ENCODE peak calls at places on chromosomes 2 and 18, in seven cellular contexts. W is uterus, M is right lobe of liver, K is H9, O is IMR-90, Z is vagina, B is hepatocyte. E is an unnamed sample.

GRCh38 chr18:37529863-37530262 is 35.7 kb downstream of the CELF4 start:
- DNase-seq in W (no peak), M (no peak), K (no peak), O (no peak), Z (no peak), B (no peak), E (no peak)

GRCh38 chr2:190449925-190450324 is 41.8 kb downstream of the MFSD6 start:
- DNase-seq in W (no peak), M (no peak), K (no peak), O (no peak), Z (no peak), B (no peak), E (no peak)

GRCh38 chr2:235171511-235172130 is 219.8 kb downstream of the SH3BP4 start:
- DNase-seq in W (no peak), M (no peak), K (no peak), O (peak; percentile 81), Z (no peak), B (peak; percentile 31), E (no peak)

GRCh38 chr2:148177559-148177958 is 156.7 kb downstream of the MBD5 start:
- DNase-seq in W (no peak), M (no peak), K (no peak), O (no peak), Z (no peak), B (no peak), E (no peak)

GRCh38 chr2:44268259-44268649 is 7.0 kb upstream of the SLC3A1 start:
- DNase-seq in W (no peak), M (no peak), K (no peak), O (peak; percentile 41), Z (no peak), B (no peak), E (no peak)

GRCh38 chr2:178361588-178361987 is 89.4 kb downstream of the PRKRA start:
- DNase-seq in W (no peak), M (no peak), K (no peak), O (no peak), Z (no peak), B (no peak), E (no peak)

GRCh38 chr2:189178726-189179606 is 595 bp downstream of the COL5A2 start:
- DNase-seq in W (no peak), M (peak; percentile 28), K (no peak), O (peak; percentile 78), Z (no peak), B (peak; percentile 56), E (no peak)

GRCh38 chr2:236622660-236623059 is 53.0 kb downstream of the ACKR3 start:
- DNase-seq in W (no peak), M (no peak), K (no peak), O (no peak), Z (no peak), B (no peak), E (no peak)

GRCh38 chr2:40488927-40489677 is 37.2 kb upstream of the SLC8A1 start:
- DNase-seq in W (no peak), M (no peak), K (no peak), O (peak; percentile 57), Z (no peak), B (no peak), E (no peak)

GRCh38 chr2:206084468-206084869 is 1.5 kb downstream of the INO80D start:
- DNase-seq in W (peak; percentile 77), M (peak; percentile 60), K (peak; percentile 88), O (peak; percentile 82), Z (no peak), B (peak; percentile 58), E (no peak)

GRCh38 chr2:235493402-235493774 is 455 bp upstream of the AGAP1 start:
- DNase-seq in W (no peak), M (no peak), K (no peak), O (peak; percentile 35), Z (no peak), B (no peak), E (no peak)

GRCh38 chr2:200319587-200320337 is 13.3 kb downstream of the SPATS2L start:
- DNase-seq in W (no peak), M (no peak), K (no peak), O (peak; percentile 83), Z (no peak), B (peak; percentile 35), E (no peak)

GRCh38 chr18:21820035-21820810 is 79.6 kb downstream of the MIB1 start:
- DNase-seq in W (no peak), M (no peak), K (no peak), O (peak; percentile 33), Z (no peak), B (peak; percentile 9), E (no peak)

GRCh38 chr2:214341636-214342035 is 69.2 kb upstream of the VWC2L start:
- DNase-seq in W (no peak), M (no peak), K (no peak), O (peak; percentile 3), Z (no peak), B (no peak), E (no peak)

GRCh38 chr2:174778479-174778962 is 14.2 kb upstream of the CHRNA1 start:
- DNase-seq in W (peak; percentile 22), M (peak; percentile 42), K (no peak), O (peak; percentile 99), Z (no peak), B (peak; percentile 49), E (peak; percentile 55)

GRCh38 chr2:232986155-232986554 is 26.9 kb downstream of the NGEF start:
- DNase-seq in W (no peak), M (no peak), K (no peak), O (no peak), Z (no peak), B (no peak), E (no peak)

GRCh38 chr2:227447606-227448005 is 24.4 kb upstream of the AGFG1 start:
- DNase-seq in W (no peak), M (no peak), K (no peak), O (peak; percentile 88), Z (no peak), B (no peak), E (no peak)

GRCh38 chr2:216923706-216924105 is 63.8 kb upstream of the TNP1 start:
- DNase-seq in W (no peak), M (no peak), K (no peak), O (no peak), Z (no peak), B (no peak), E (no peak)

GRCh38 chr18:58911241-58911640 is 46.6 kb downstream of the ZNF532 start:
- DNase-seq in W (no peak), M (no peak), K (no peak), O (peak; percentile 31), Z (no peak), B (no peak), E (no peak)

GRCh38 chr2:170685591-170685990 is 29.5 kb upstream of the SP5 start:
- DNase-seq in W (no peak), M (no peak), K (peak; percentile 70), O (no peak), Z (no peak), B (no peak), E (no peak)

GRCh38 chr2:151575338-151575737 is 158.9 kb downstream of the NEB start:
- DNase-seq in W (no peak), M (no peak), K (no peak), O (no peak), Z (no peak), B (no peak), E (no peak)

GRCh38 chr2:45119038-45119437 is 109.8 kb upstream of the SIX2 start:
- DNase-seq in W (no peak), M (no peak), K (no peak), O (peak; percentile 72), Z (no peak), B (peak; percentile 34), E (no peak)

GRCh38 chr2:29326926-29327325 is 211.7 kb downstream of the CLIP4 start:
- DNase-seq in W (no peak), M (no peak), K (no peak), O (no peak), Z (no peak), B (no peak), E (no peak)

GRCh38 chr2:141741652-141742051 is 389.2 kb downstream of the LRP1B start:
- DNase-seq in W (no peak), M (no peak), K (no peak), O (no peak), Z (no peak), B (no peak), E (no peak)

GRCh38 chr18:63137999-63138448 is 181.5 kb downstream of the BCL2 start:
- DNase-seq in W (no peak), M (peak; percentile 43), K (no peak), O (no peak), Z (no peak), B (no peak), E (peak; percentile 66)

GRCh38 chr2:48504647-48505327 is 25.2 kb upstream of the STON1 start:
- DNase-seq in W (no peak), M (no peak), K (no peak), O (peak; percentile 75), Z (no peak), B (peak; percentile 17), E (no peak)

GRCh38 chr2:19504400-19505198 is 146.2 kb upstream of the OSR1 start:
- DNase-seq in W (no peak), M (peak; percentile 19), K (no peak), O (no peak), Z (no peak), B (peak; percentile 26), E (no peak)

GRCh38 chr2:234368861-234369261 is 128.0 kb downstream of the ARL4C start:
- DNase-seq in W (no peak), M (no peak), K (no peak), O (peak; percentile 28), Z (no peak), B (peak; percentile 78), E (peak; percentile 60)

GRCh38 chr18:2889761-2890192 is 43.0 kb downstream of the EMILIN2 start:
- DNase-seq in W (no peak), M (no peak), K (no peak), O (peak; percentile 9), Z (no peak), B (no peak), E (no peak)

GRCh38 chr2:10325278-10326145 is 22.8 kb downstream of the HPCAL1 start:
- DNase-seq in W (no peak), M (no peak), K (peak; percentile 54), O (no peak), Z (no peak), B (peak; percentile 32), E (no peak)

GRCh38 chr2:195561205-195562032 is 95.6 kb upstream of the SLC39A10 start:
- DNase-seq in W (no peak), M (no peak), K (no peak), O (peak; percentile 99), Z (no peak), B (no peak), E (no peak)
- H3K27ac ChIP-seq in W (no peak overlapping the region), M (no peak overlapping the region), K (no peak overlapping the region), O (peak overlapping the region; percentile 97), Z (no peak overlapping the region), B (no peak overlapping the region), E (peak overlapping the region; percentile 70)

GRCh38 chr18:71850602-71851001 is 693.5 kb downstream of the CBLN2 start:
- DNase-seq in W (no peak), M (no peak), K (no peak), O (no peak), Z (no peak), B (no peak), E (no peak)
- H3K9me3 ChIP-seq in W (no peaks in the 10 kb centered on the region), M (no peaks in the 10 kb centered on the region), K (no peaks in the 10 kb centered on the region), O (peaks cover 6% of the 10 kb centered on the region), Z (no peaks in the 10 kb centered on the region), B (no peaks in the 10 kb centered on the region), E (no peaks in the 10 kb centered on the region)

GRCh38 chr2:137050949-137051348 is 285.6 kb downstream of the THSD7B start:
- DNase-seq in W (no peak), M (no peak), K (no peak), O (no peak), Z (no peak), B (no peak), E (no peak)
- TF ChIP-seq CTCF in W (no peak), M (peak; percentile 44), K (peak; percentile 57), O (no peak), Z (no peak), B (no peak), E (no peak)

GRCh38 chr2:47076126-47076506 is 79.0 kb downstream of the STPG4 start:
- DNase-seq in W (no peak), M (no peak), K (no peak), O (no peak), Z (no peak), B (no peak), E (no peak)
- H3K27ac ChIP-seq in W (peak overlapping the region; percentile 80), M (no peak overlapping the region), K (no peak overlapping the region), O (peak overlapping the region; percentile 82), Z (peak overlapping the region; percentile 69), B (peak overlapping the region; percentile 69), E (no peak overlapping the region)

E was measured in CD4-positive, alpha-beta T cell.